ENCODE peak calls at places on chromosomes 16 and 17, in nine cellular contexts. One of them, this sample, is unnamed.

GRCh38 chr17:62565817-62566216 is 61.7 kb upstream of the MRC2 start:
- DNase-seq in fibroblast of mammary gland: peak; percentile 85
- DNase-seq in stomach: no peak
- DNase-seq in AG04450: no peak
- DNase-seq in HCT116: no peak
- DNase-seq in transverse colon: no peak
- DNase-seq in lower lobe of right lung: no peak
- DNase-seq in body of pancreas: no peak
- DNase-seq in neuronal stem cell: no peak
- DNase-seq in this sample: no peak

GRCh38 chr17:59001158-59001814 is 105.4 kb downstream of the TRIM37 start:
- DNase-seq in HCT116: no peak
- DNase-seq in fibroblast of mammary gland: peak; percentile 38
- DNase-seq in body of pancreas: peak; percentile 40
- DNase-seq in lower lobe of right lung: peak; percentile 67
- DNase-seq in AG04450: no peak
- DNase-seq in transverse colon: peak; percentile 31
- DNase-seq in stomach: peak; percentile 34
- DNase-seq in neuronal stem cell: no peak
- DNase-seq in this sample: peak; percentile 36

GRCh38 chr16:75038036-75038959 is 39.5 kb downstream of the ZNRF1 start:
- DNase-seq in lower lobe of right lung: no peak
- DNase-seq in HCT116: no peak
- DNase-seq in transverse colon: no peak
- DNase-seq in neuronal stem cell: no peak
- DNase-seq in AG04450: no peak
- DNase-seq in fibroblast of mammary gland: peak; percentile 5
- DNase-seq in body of pancreas: no peak
- DNase-seq in stomach: no peak
- DNase-seq in this sample: no peak

GRCh38 chr17:38970804-38971203 is 3.6 kb upstream of the FBXO47 start:
- DNase-seq in transverse colon: no peak
- DNase-seq in lower lobe of right lung: no peak
- DNase-seq in neuronal stem cell: no peak
- DNase-seq in body of pancreas: no peak
- DNase-seq in fibroblast of mammary gland: no peak
- DNase-seq in stomach: no peak
- DNase-seq in AG04450: no peak
- DNase-seq in HCT116: no peak
- DNase-seq in this sample: no peak

GRCh38 chr17:8393470-8394231 is 4.0 kb downstream of the RNF222 start:
- DNase-seq in AG04450: no peak
- DNase-seq in transverse colon: peak; percentile 52
- DNase-seq in fibroblast of mammary gland: no peak
- DNase-seq in HCT116: no peak
- DNase-seq in neuronal stem cell: no peak
- DNase-seq in lower lobe of right lung: no peak
- DNase-seq in stomach: no peak
- DNase-seq in body of pancreas: no peak
- DNase-seq in this sample: no peak

GRCh38 chr17:38606646-38607611 is 1.2 kb upstream of the SRCIN1 start:
- DNase-seq in AG04450: no peak
- DNase-seq in stomach: peak; percentile 49
- DNase-seq in body of pancreas: peak; percentile 71
- DNase-seq in neuronal stem cell: no peak
- DNase-seq in lower lobe of right lung: no peak
- DNase-seq in transverse colon: no peak
- DNase-seq in fibroblast of mammary gland: no peak
- DNase-seq in HCT116: no peak
- DNase-seq in this sample: peak; percentile 60

GRCh38 chr17:10172241-10172741 is 26.1 kb downstream of the GAS7 start:
- DNase-seq in neuronal stem cell: no peak
- DNase-seq in fibroblast of mammary gland: peak; percentile 60
- DNase-seq in HCT116: no peak
- DNase-seq in body of pancreas: no peak
- DNase-seq in stomach: no peak
- DNase-seq in lower lobe of right lung: no peak
- DNase-seq in transverse colon: no peak
- DNase-seq in AG04450: no peak
- DNase-seq in this sample: no peak

GRCh38 chr16:30068750-30069574 is 3.4 kb downstream of the ALDOA start:
- DNase-seq in transverse colon: peak; percentile 28
- DNase-seq in AG04450: no peak
- DNase-seq in fibroblast of mammary gland: peak; percentile 48
- DNase-seq in stomach: no peak
- DNase-seq in HCT116: no peak
- DNase-seq in lower lobe of right lung: no peak
- DNase-seq in body of pancreas: no peak
- DNase-seq in neuronal stem cell: no peak
- DNase-seq in this sample: no peak

GRCh38 chr16:3612510-3613466 is 1.4 kb upstream of the SLX4 start:
- DNase-seq in lower lobe of right lung: no peak
- DNase-seq in stomach: peak; percentile 18
- DNase-seq in body of pancreas: no peak
- DNase-seq in transverse colon: no peak
- DNase-seq in neuronal stem cell: no peak
- DNase-seq in AG04450: no peak
- DNase-seq in HCT116: no peak
- DNase-seq in fibroblast of mammary gland: peak; percentile 38
- DNase-seq in this sample: no peak

GRCh38 chr16:49748322-49748721 is 107.6 kb downstream of the ZNF423 start:
- DNase-seq in transverse colon: no peak
- DNase-seq in lower lobe of right lung: no peak
- DNase-seq in AG04450: no peak
- DNase-seq in neuronal stem cell: no peak
- DNase-seq in body of pancreas: peak; percentile 39
- DNase-seq in stomach: no peak
- DNase-seq in fibroblast of mammary gland: peak; percentile 28
- DNase-seq in HCT116: peak; percentile 26
- DNase-seq in this sample: no peak

GRCh38 chr16:1816396-1817275 is 10.0 kb downstream of the HAGH start:
- DNase-seq in AG04450: no peak
- DNase-seq in fibroblast of mammary gland: no peak
- DNase-seq in transverse colon: no peak
- DNase-seq in lower lobe of right lung: peak; percentile 45
- DNase-seq in body of pancreas: no peak
- DNase-seq in stomach: no peak
- DNase-seq in neuronal stem cell: no peak
- DNase-seq in HCT116: no peak
- DNase-seq in this sample: no peak

GRCh38 chr17:50908860-50909764 is 43.0 kb upstream of the TOB1 start:
- DNase-seq in stomach: peak; percentile 95
- DNase-seq in transverse colon: no peak
- DNase-seq in AG04450: no peak
- DNase-seq in lower lobe of right lung: peak; percentile 83
- DNase-seq in body of pancreas: peak; percentile 96
- DNase-seq in neuronal stem cell: no peak
- DNase-seq in fibroblast of mammary gland: no peak
- DNase-seq in HCT116: no peak
- DNase-seq in this sample: no peak

GRCh38 chr16:88938933-88939813 is 37.8 kb downstream of the CBFA2T3 start:
- DNase-seq in body of pancreas: no peak
- DNase-seq in fibroblast of mammary gland: no peak
- DNase-seq in transverse colon: no peak
- DNase-seq in lower lobe of right lung: no peak
- DNase-seq in neuronal stem cell: no peak
- DNase-seq in AG04450: no peak
- DNase-seq in stomach: no peak
- DNase-seq in HCT116: no peak
- DNase-seq in this sample: no peak

GRCh38 chr16:87851601-87852000 is 17.7 kb downstream of the SLC7A5 start:
- DNase-seq in stomach: no peak
- DNase-seq in AG04450: no peak
- DNase-seq in transverse colon: no peak
- DNase-seq in neuronal stem cell: no peak
- DNase-seq in HCT116: no peak
- DNase-seq in lower lobe of right lung: no peak
- DNase-seq in fibroblast of mammary gland: no peak
- DNase-seq in body of pancreas: no peak
- DNase-seq in this sample: no peak

GRCh38 chr17:58318065-58318481 is 10.5 kb downstream of the TSPOAP1 start:
- DNase-seq in lower lobe of right lung: no peak
- DNase-seq in transverse colon: no peak
- DNase-seq in stomach: no peak
- DNase-seq in AG04450: no peak
- DNase-seq in neuronal stem cell: no peak
- DNase-seq in body of pancreas: peak; percentile 9
- DNase-seq in fibroblast of mammary gland: no peak
- DNase-seq in HCT116: no peak
- DNase-seq in this sample: no peak

GRCh38 chr17:42467889-42468288 is 9.2 kb downstream of the ATP6V0A1 start:
- DNase-seq in body of pancreas: peak; percentile 21
- DNase-seq in neuronal stem cell: no peak
- DNase-seq in lower lobe of right lung: no peak
- DNase-seq in HCT116: no peak
- DNase-seq in fibroblast of mammary gland: no peak
- DNase-seq in stomach: no peak
- DNase-seq in AG04450: no peak
- DNase-seq in transverse colon: no peak
- DNase-seq in this sample: no peak
- H3K4me3 ChIP-seq in body of pancreas: no peak overlapping the region
- H3K4me3 ChIP-seq in neuronal stem cell: no peak overlapping the region
- H3K4me3 ChIP-seq in lower lobe of right lung: no peak overlapping the region
- H3K4me3 ChIP-seq in HCT116: no peak overlapping the region
- H3K4me3 ChIP-seq in fibroblast of mammary gland: no peak overlapping the region
- H3K4me3 ChIP-seq in stomach: no peak overlapping the region
- H3K4me3 ChIP-seq in AG04450: no peak overlapping the region
- H3K4me3 ChIP-seq in transverse colon: no peak overlapping the region
- H3K4me3 ChIP-seq in this sample: no peak overlapping the region

GRCh38 chr17:1090454-1091189 is 89.2 kb downstream of the ABR start:
- DNase-seq in fibroblast of mammary gland: no peak
- DNase-seq in HCT116: no peak
- DNase-seq in transverse colon: no peak
- DNase-seq in lower lobe of right lung: peak; percentile 74
- DNase-seq in stomach: peak; percentile 47
- DNase-seq in AG04450: no peak
- DNase-seq in neuronal stem cell: no peak
- DNase-seq in body of pancreas: no peak
- DNase-seq in this sample: no peak
- H3K4me3 ChIP-seq in fibroblast of mammary gland: no peak overlapping the region
- H3K4me3 ChIP-seq in HCT116: no peak overlapping the region
- H3K4me3 ChIP-seq in transverse colon: no peak overlapping the region
- H3K4me3 ChIP-seq in lower lobe of right lung: no peak overlapping the region
- H3K4me3 ChIP-seq in stomach: no peak overlapping the region
- H3K4me3 ChIP-seq in AG04450: no peak overlapping the region
- H3K4me3 ChIP-seq in neuronal stem cell: no peak overlapping the region
- H3K4me3 ChIP-seq in body of pancreas: no peak overlapping the region
- H3K4me3 ChIP-seq in this sample: no peak overlapping the region

GRCh38 chr17:44170499-44171201 is at the start of gene ASB16:
- DNase-seq in neuronal stem cell: no peak
- DNase-seq in transverse colon: no peak
- DNase-seq in stomach: peak; percentile 56
- DNase-seq in fibroblast of mammary gland: peak; percentile 15
- DNase-seq in lower lobe of right lung: no peak
- DNase-seq in HCT116: no peak
- DNase-seq in body of pancreas: peak; percentile 81
- DNase-seq in AG04450: no peak
- DNase-seq in this sample: no peak
- H3K4me3 ChIP-seq in neuronal stem cell: peak within 1 kb of the TSS; percentile 16
- H3K4me3 ChIP-seq in transverse colon: no peak within 1 kb of the TSS
- H3K4me3 ChIP-seq in stomach: peak within 1 kb of the TSS; percentile 42
- H3K4me3 ChIP-seq in fibroblast of mammary gland: no peak within 1 kb of the TSS
- H3K4me3 ChIP-seq in lower lobe of right lung: peak within 1 kb of the TSS; percentile 17
- H3K4me3 ChIP-seq in HCT116: no peak within 1 kb of the TSS
- H3K4me3 ChIP-seq in body of pancreas: no peak within 1 kb of the TSS
- H3K4me3 ChIP-seq in AG04450: peak within 1 kb of the TSS; percentile 29
- H3K4me3 ChIP-seq in this sample: no peak within 1 kb of the TSS

DNA sequence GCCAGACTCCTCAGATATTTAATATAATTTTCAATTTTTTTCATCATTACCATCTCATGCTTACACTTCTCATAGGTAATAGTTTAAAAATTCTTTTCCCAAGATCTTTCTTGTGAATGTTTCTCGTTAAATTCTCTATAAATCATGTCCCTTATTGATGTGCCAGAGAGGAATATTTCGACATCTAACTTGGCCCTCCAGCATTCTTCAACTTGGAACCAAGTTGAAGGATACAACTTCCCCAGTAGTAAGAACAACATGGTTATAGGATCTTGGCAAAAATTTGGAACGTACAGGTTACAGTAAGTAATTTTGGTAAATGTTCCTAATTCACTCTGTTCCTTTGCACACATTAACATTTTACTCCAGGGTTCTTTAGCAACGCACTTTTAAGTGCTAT is 731.8 kb downstream of the CDH11 start:
- DNase-seq in transverse colon: no peak
- DNase-seq in AG04450: no peak
- DNase-seq in neuronal stem cell: no peak
- DNase-seq in HCT116: no peak
- DNase-seq in fibroblast of mammary gland: peak; percentile 37
- DNase-seq in stomach: no peak
- DNase-seq in lower lobe of right lung: no peak
- DNase-seq in body of pancreas: no peak
- DNase-seq in this sample: no peak
- H3K4me3 ChIP-seq in transverse colon: no peak overlapping the region
- H3K4me3 ChIP-seq in AG04450: no peak overlapping the region
- H3K4me3 ChIP-seq in neuronal stem cell: no peak overlapping the region
- H3K4me3 ChIP-seq in HCT116: no peak overlapping the region
- H3K4me3 ChIP-seq in fibroblast of mammary gland: no peak overlapping the region
- H3K4me3 ChIP-seq in stomach: no peak overlapping the region
- H3K4me3 ChIP-seq in lower lobe of right lung: no peak overlapping the region
- H3K4me3 ChIP-seq in body of pancreas: no peak overlapping the region
- H3K4me3 ChIP-seq in this sample: no peak overlapping the region

GRCh38 chr16:17474572-17474971 is 3.8 kb upstream of the XYLT1 start:
- DNase-seq in fibroblast of mammary gland: no peak
- DNase-seq in stomach: no peak
- DNase-seq in body of pancreas: no peak
- DNase-seq in lower lobe of right lung: no peak
- DNase-seq in transverse colon: peak; percentile 20
- DNase-seq in AG04450: no peak
- DNase-seq in neuronal stem cell: no peak
- DNase-seq in HCT116: no peak
- DNase-seq in this sample: no peak
- H3K4me3 ChIP-seq in fibroblast of mammary gland: no peak overlapping the region
- H3K4me3 ChIP-seq in stomach: no peak overlapping the region
- H3K4me3 ChIP-seq in body of pancreas: no peak overlapping the region
- H3K4me3 ChIP-seq in lower lobe of right lung: no peak overlapping the region
- H3K4me3 ChIP-seq in transverse colon: no peak overlapping the region
- H3K4me3 ChIP-seq in AG04450: no peak overlapping the region
- H3K4me3 ChIP-seq in neuronal stem cell: no peak overlapping the region
- H3K4me3 ChIP-seq in HCT116: no peak overlapping the region
- H3K4me3 ChIP-seq in this sample: no peak overlapping the region

DNA sequence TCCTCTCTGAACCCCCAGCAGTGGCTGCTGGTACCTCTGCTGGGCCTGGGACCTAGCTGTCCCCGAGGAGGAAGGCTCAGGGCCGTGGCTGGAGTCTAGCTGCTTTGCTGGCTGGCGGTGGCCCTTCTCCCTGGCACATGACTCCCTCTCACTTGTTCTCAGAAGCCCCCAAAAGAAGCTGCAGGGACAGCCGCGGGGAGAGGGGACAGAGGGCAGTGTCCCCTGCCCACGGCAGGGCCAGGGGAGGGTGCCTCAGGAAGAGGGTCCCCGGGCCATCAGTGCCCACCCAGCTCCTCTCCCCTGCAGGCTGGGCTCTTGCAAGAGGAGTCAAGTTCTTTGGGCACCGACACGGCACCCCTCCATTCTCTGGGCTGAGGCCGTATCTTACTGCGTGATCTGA is 46.6 kb downstream of the VAC14 start:
- DNase-seq in transverse colon: no peak
- DNase-seq in HCT116: no peak
- DNase-seq in fibroblast of mammary gland: no peak
- DNase-seq in stomach: no peak
- DNase-seq in neuronal stem cell: no peak
- DNase-seq in AG04450: no peak
- DNase-seq in body of pancreas: no peak
- DNase-seq in lower lobe of right lung: peak; percentile 21
- DNase-seq in this sample: peak; percentile 14
- H3K4me3 ChIP-seq in transverse colon: no peak overlapping the region
- H3K4me3 ChIP-seq in HCT116: no peak overlapping the region
- H3K4me3 ChIP-seq in fibroblast of mammary gland: no peak overlapping the region
- H3K4me3 ChIP-seq in stomach: no peak overlapping the region
- H3K4me3 ChIP-seq in neuronal stem cell: no peak overlapping the region
- H3K4me3 ChIP-seq in AG04450: no peak overlapping the region
- H3K4me3 ChIP-seq in body of pancreas: no peak overlapping the region
- H3K4me3 ChIP-seq in lower lobe of right lung: no peak overlapping the region
- H3K4me3 ChIP-seq in this sample: no peak overlapping the region

GRCh38 chr17:40548491-40548981 is 16.7 kb downstream of the CCR7 start:
- DNase-seq in lower lobe of right lung: no peak
- DNase-seq in AG04450: no peak
- DNase-seq in stomach: peak; percentile 9
- DNase-seq in fibroblast of mammary gland: no peak
- DNase-seq in HCT116: no peak
- DNase-seq in transverse colon: no peak
- DNase-seq in body of pancreas: no peak
- DNase-seq in neuronal stem cell: no peak
- DNase-seq in this sample: no peak
- H3K4me3 ChIP-seq in lower lobe of right lung: no peak overlapping the region
- H3K4me3 ChIP-seq in AG04450: no peak overlapping the region
- H3K4me3 ChIP-seq in stomach: no peak overlapping the region
- H3K4me3 ChIP-seq in fibroblast of mammary gland: no peak overlapping the region
- H3K4me3 ChIP-seq in HCT116: no peak overlapping the region
- H3K4me3 ChIP-seq in transverse colon: no peak overlapping the region
- H3K4me3 ChIP-seq in body of pancreas: no peak overlapping the region
- H3K4me3 ChIP-seq in neuronal stem cell: no peak overlapping the region
- H3K4me3 ChIP-seq in this sample: no peak overlapping the region

This sample was measured in mucosa of descending colon.